ENCODE peak calls at places on chromosomes 2 and 18, in eight cellular contexts. S, L, B, Y, U, K, N and O are unnamed samples.

GRCh38 chr2:19933351-19933981 is 31.7 kb upstream of the TTC32 start:
- DNase-seq in Y (peak; percentile 80), S (no peak), N (no peak), U (peak; percentile 67), K (peak; percentile 64), B (no peak), L (no peak), O (no peak)

GRCh38 chr18:8003878-8004675 is 437.0 kb downstream of the PTPRM start:
- DNase-seq in B (no peak), N (no peak), Y (peak; percentile 83), U (no peak), L (no peak), S (no peak), K (peak; percentile 77), O (no peak)

GRCh38 chr18:51070545-51070944 is 40.5 kb downstream of the SMAD4 start:
- DNase-seq in U (no peak), N (no peak), S (no peak), Y (peak; percentile 86), L (no peak), B (no peak), K (peak; percentile 93), O (no peak)

GRCh38 chr18:51643483-51643882 is 446.0 kb upstream of the MEX3C start:
- DNase-seq in Y (no peak), U (no peak), S (no peak), N (no peak), L (no peak), B (no peak), K (no peak), O (no peak)

GRCh38 chr18:43681661-43682060 is 404.4 kb upstream of the SYT4 start:
- DNase-seq in K (no peak), S (no peak), B (no peak), U (no peak), N (no peak), Y (no peak), L (no peak), O (no peak)

GRCh38 chr2:188596054-188596453 is 304.4 kb downstream of the GULP1 start:
- DNase-seq in K (peak; percentile 55), Y (no peak), B (no peak), S (no peak), N (no peak), L (no peak), U (no peak), O (no peak)

GRCh38 chr2:178359192-178359912 is 91.6 kb downstream of the PRKRA start:
- DNase-seq in N (no peak), L (no peak), B (no peak), S (no peak), U (peak; percentile 25), K (no peak), Y (no peak), O (no peak)

GRCh38 chr2:167134381-167135072 is 246.2 kb downstream of the XIRP2 start:
- DNase-seq in Y (peak; percentile 54), N (no peak), S (no peak), U (no peak), L (no peak), B (no peak), K (peak; percentile 93), O (no peak)

GRCh38 chr2:40957508-40957907 is 505.6 kb upstream of the SLC8A1 start:
- DNase-seq in K (peak; percentile 6), S (no peak), L (no peak), N (no peak), Y (peak; percentile 49), B (peak; percentile 90), U (no peak), O (peak; percentile 0)

GRCh38 chr2:209998596-209998995 is 3.8 kb upstream of the RPE start:
- DNase-seq in B (no peak), Y (no peak), U (no peak), N (no peak), S (no peak), K (no peak), L (no peak), O (no peak)

GRCh38 chr18:36636237-36636792 is 192.5 kb downstream of the TPGS2 start:
- DNase-seq in B (no peak), U (no peak), K (peak; percentile 30), N (no peak), Y (no peak), L (no peak), S (no peak), O (no peak)

GRCh38 chr2:179936654-179937053 is 70.4 kb downstream of the CWC22 start:
- DNase-seq in N (no peak), U (peak; percentile 35), B (peak; percentile 14), S (no peak), K (no peak), L (no peak), Y (peak; percentile 14), O (peak; percentile 58)

GRCh38 chr18:44887227-44887631 is 206.5 kb downstream of the SETBP1 start:
- DNase-seq in U (peak; percentile 58), L (peak; percentile 72), S (no peak), Y (peak; percentile 67), N (no peak), B (no peak), K (peak; percentile 2), O (peak; percentile 90)

GRCh38 chr18:49487711-49488310 is 777 bp upstream of the C18orf32 start:
- DNase-seq in L (no peak), Y (peak; percentile 10), S (no peak), N (no peak), B (no peak), K (no peak), U (no peak), O (no peak)

GRCh38 chr2:237099804-237100203 is 14.1 kb downstream of the COPS8 start:
- DNase-seq in N (no peak), L (no peak), U (no peak), Y (no peak), K (no peak), B (no peak), S (no peak), O (no peak)

GRCh38 chr2:237097911-237098702 is 12.4 kb downstream of the COPS8 start:
- DNase-seq in B (no peak), N (no peak), U (no peak), Y (peak; percentile 91), K (peak; percentile 95), S (no peak), L (no peak), O (no peak)

GRCh38 chr2:237096201-237096600 is 10.5 kb downstream of the COPS8 start:
- DNase-seq in Y (peak; percentile 76), S (no peak), N (no peak), L (no peak), U (no peak), B (no peak), K (no peak), O (no peak)

GRCh38 chr2:237097326-237097910 is 11.7 kb downstream of the COPS8 start:
- DNase-seq in L (no peak), K (no peak), S (no peak), B (no peak), U (no peak), N (no peak), Y (peak; percentile 35), O (no peak)

DNA sequence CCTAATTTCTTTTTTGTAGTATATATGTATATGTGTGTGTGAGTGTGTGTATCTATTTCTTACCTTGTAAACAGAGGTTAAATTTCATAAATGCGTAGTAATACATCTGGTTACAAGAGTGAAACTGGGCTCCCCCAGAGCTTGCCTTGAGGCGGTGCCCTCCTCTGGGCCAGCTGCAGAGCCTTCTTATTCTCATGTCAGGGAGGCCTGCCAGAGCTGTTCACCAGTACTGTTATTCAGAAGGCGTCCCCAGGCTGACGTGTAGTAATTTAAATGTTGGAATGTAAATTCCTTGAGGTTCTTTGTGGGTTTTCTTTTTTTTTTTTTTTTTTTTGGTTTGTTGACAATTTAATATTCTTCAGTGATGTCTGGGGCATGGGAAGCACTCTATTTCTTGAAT is 11.2 kb downstream of the COPS8 start:
- DNase-seq in Y (peak; percentile 87), K (peak; percentile 77), N (no peak), L (no peak), S (no peak), B (no peak), U (no peak), O (no peak)
- H3K27ac ChIP-seq in Y (no peak overlapping the region), K (peak overlapping the region; percentile 12), N (no peak overlapping the region), L (no peak overlapping the region), S (no peak overlapping the region), B (no peak overlapping the region), U (no peak overlapping the region), O (no peak overlapping the region)

GRCh38 chr2:70907130-70907756 is 28.5 kb upstream of the ATP6V1B1 start:
- DNase-seq in U (no peak), Y (peak; percentile 35), L (peak; percentile 24), S (no peak), K (no peak), B (peak; percentile 37), N (no peak), O (no peak)
- H3K27me3 ChIP-seq in U (peaks cover 26% of the 10 kb centered on the region), Y (peaks cover 100% of the 10 kb centered on the region), L (peaks cover 23% of the 10 kb centered on the region), S (peaks cover 31% of the 10 kb centered on the region), K (peaks cover 8% of the 10 kb centered on the region), B (peaks cover 44% of the 10 kb centered on the region), N (peaks cover 13% of the 10 kb centered on the region), O (peaks cover 51% of the 10 kb centered on the region)

DNA sequence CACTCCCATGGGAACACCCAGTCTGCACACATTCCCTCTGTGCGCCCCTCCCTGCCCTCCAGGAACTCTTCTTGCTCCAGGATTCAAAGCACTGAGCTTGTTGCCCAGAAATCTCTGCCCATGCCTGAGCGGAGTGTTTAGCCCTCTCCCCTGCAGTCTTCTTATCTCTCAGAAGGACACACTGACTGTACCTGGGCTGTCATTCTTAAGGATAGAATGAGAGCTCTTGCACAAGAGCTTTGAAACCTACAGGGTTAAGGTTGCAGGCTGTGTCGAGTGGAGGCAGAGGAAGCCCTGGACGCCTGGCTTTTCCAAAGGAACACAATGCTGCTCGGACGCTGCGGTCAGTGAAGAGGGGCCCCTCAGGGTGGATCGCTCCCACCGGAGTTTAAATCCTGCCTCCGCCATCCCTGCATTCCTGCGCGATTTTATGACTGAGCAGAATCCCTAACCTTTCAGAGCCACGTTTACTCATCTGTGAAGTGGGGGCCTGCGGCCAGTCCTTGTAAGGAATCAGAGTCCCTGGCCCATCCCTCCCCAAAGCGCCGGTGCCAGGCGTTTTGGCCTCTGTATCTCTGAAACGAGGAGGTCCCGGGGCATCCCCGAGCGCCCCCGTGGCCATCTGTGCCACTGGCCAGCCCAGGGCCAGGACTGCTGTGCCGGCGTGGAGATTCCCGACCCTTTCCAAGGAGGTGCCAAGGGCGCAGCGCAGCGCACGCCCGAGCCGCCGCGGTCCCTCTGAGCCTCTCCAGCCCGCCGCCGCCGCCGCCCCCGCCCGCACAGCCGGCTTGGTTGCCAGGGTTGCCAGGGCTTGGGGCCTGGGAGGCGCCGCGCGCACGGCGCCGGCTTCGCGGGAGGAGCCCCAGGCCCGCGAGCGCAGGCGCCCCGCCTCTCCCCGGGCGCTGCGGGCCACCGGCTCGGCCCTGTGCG is 58.9 kb downstream of the FAM168B start:
- DNase-seq in S (no peak), Y (peak; percentile 48), B (no peak), L (peak; percentile 23), K (peak; percentile 15), U (no peak), N (no peak), O (no peak)
- H3K4me3 ChIP-seq in S (peak overlapping the region; percentile 29), Y (peak overlapping the region; percentile 52), B (no peak overlapping the region), L (peak overlapping the region; percentile 50), K (peak overlapping the region; percentile 53), U (no peak overlapping the region), N (peak overlapping the region; percentile 67), O (no peak overlapping the region)

GRCh38 chr18:78774741-78775141 is 204.9 kb upstream of the SALL3 start:
- DNase-seq in S (no peak), U (no peak), B (no peak), L (peak; percentile 22), N (no peak), K (no peak), Y (no peak), O (no peak)
- H3K27ac ChIP-seq in S (no peak overlapping the region), U (no peak overlapping the region), B (no peak overlapping the region), L (no peak overlapping the region), N (no peak overlapping the region), K (no peak overlapping the region), Y (no peak overlapping the region), O (no peak overlapping the region)

GRCh38 chr2:240107386-240107785 is 28.7 kb downstream of the COPS9 start:
- DNase-seq in Y (no peak), L (no peak), S (no peak), K (no peak), N (peak; percentile 43), B (no peak), U (no peak), O (no peak)
- H3K27me3 ChIP-seq in Y (no peaks in the 10 kb centered on the region), L (no peaks in the 10 kb centered on the region), S (no peaks in the 10 kb centered on the region), K (peaks cover 6% of the 10 kb centered on the region), N (peaks cover 12% of the 10 kb centered on the region), B (no peaks in the 10 kb centered on the region), U (peaks cover 40% of the 10 kb centered on the region), O (no peaks in the 10 kb centered on the region)